ENCODE peak calls at places on chromosomes 1 and 21, in four cellular contexts. One of them, this sample, is unnamed.

GRCh38 chr1:156379420-156380165 is 10.6 kb downstream of the RHBG start:
- DNase-seq in heart right ventricle: no peak
- DNase-seq in cardiac muscle cell: no peak
- DNase-seq in ovary: no peak
- DNase-seq in this sample: no peak

GRCh38 chr1:53656062-53656915 is 82.7 kb downstream of the GLIS1 start:
- DNase-seq in ovary: no peak
- DNase-seq in heart right ventricle: no peak
- DNase-seq in cardiac muscle cell: no peak
- DNase-seq in this sample: no peak

GRCh38 chr1:208534604-208534907 is 290.4 kb upstream of the PLXNA2 start:
- DNase-seq in heart right ventricle: no peak
- DNase-seq in cardiac muscle cell: no peak
- DNase-seq in ovary: no peak
- DNase-seq in this sample: no peak

GRCh38 chr1:183238071-183238470 is 52.0 kb downstream of the LAMC2 start:
- DNase-seq in ovary: no peak
- DNase-seq in cardiac muscle cell: no peak
- DNase-seq in heart right ventricle: no peak
- DNase-seq in this sample: no peak

GRCh38 chr1:156413310-156414246 is 44.6 kb downstream of the RHBG start:
- DNase-seq in cardiac muscle cell: no peak
- DNase-seq in heart right ventricle: no peak
- DNase-seq in ovary: no peak
- DNase-seq in this sample: no peak

GRCh38 chr1:229379901-229380300 is 37.1 kb upstream of the CCSAP start:
- DNase-seq in cardiac muscle cell: no peak
- DNase-seq in heart right ventricle: no peak
- DNase-seq in ovary: no peak
- DNase-seq in this sample: no peak

GRCh38 chr1:40646385-40646784 is 19.1 kb downstream of the RIMS3 start:
- DNase-seq in cardiac muscle cell: no peak
- DNase-seq in heart right ventricle: no peak
- DNase-seq in ovary: no peak
- DNase-seq in this sample: no peak

GRCh38 chr1:2625311-2625710 is 7.5 kb downstream of the MMEL1 start:
- DNase-seq in ovary: no peak
- DNase-seq in heart right ventricle: no peak
- DNase-seq in cardiac muscle cell: no peak
- DNase-seq in this sample: no peak

GRCh38 chr1:201941420-201942128 is 4.8 kb downstream of the LMOD1 start:
- DNase-seq in ovary: no peak
- DNase-seq in heart right ventricle: no peak
- DNase-seq in cardiac muscle cell: peak; percentile 92
- DNase-seq in this sample: no peak

GRCh38 chr1:173477286-173478098 is at the start of gene PRDX6:
- DNase-seq in heart right ventricle: peak; percentile 87
- DNase-seq in ovary: peak; percentile 87
- DNase-seq in cardiac muscle cell: peak; percentile 76
- DNase-seq in this sample: no peak

GRCh38 chr1:24308365-24309015 is 10.7 kb upstream of the GRHL3 start:
- DNase-seq in heart right ventricle: no peak
- DNase-seq in ovary: no peak
- DNase-seq in cardiac muscle cell: no peak
- DNase-seq in this sample: no peak

GRCh38 chr1:53086504-53087070 is 24.6 kb downstream of the PODN start:
- DNase-seq in heart right ventricle: no peak
- DNase-seq in ovary: no peak
- DNase-seq in cardiac muscle cell: peak; percentile 28
- DNase-seq in this sample: no peak

GRCh38 chr1:175129644-175129996 is 62.0 kb downstream of the TNN start:
- DNase-seq in ovary: no peak
- DNase-seq in heart right ventricle: no peak
- DNase-seq in cardiac muscle cell: no peak
- DNase-seq in this sample: no peak

GRCh38 chr21:31282095-31282709 is 61.9 kb downstream of the TIAM1 start:
- DNase-seq in heart right ventricle: no peak
- DNase-seq in ovary: no peak
- DNase-seq in cardiac muscle cell: peak; percentile 38
- DNase-seq in this sample: no peak

GRCh38 chr1:93471911-93472310 is 24.0 kb downstream of the FNBP1L start:
- DNase-seq in cardiac muscle cell: no peak
- DNase-seq in ovary: no peak
- DNase-seq in heart right ventricle: peak; percentile 8
- DNase-seq in this sample: no peak

GRCh38 chr1:77642196-77642595 is 40.3 kb downstream of the ZZZ3 start:
- DNase-seq in heart right ventricle: no peak
- DNase-seq in cardiac muscle cell: no peak
- DNase-seq in ovary: no peak
- DNase-seq in this sample: no peak

GRCh38 chr1:119675349-119676343 is 27.6 kb upstream of the ZNF697 start:
- DNase-seq in ovary: peak; percentile 81
- DNase-seq in heart right ventricle: peak; percentile 89
- DNase-seq in cardiac muscle cell: peak; percentile 88
- DNase-seq in this sample: no peak

GRCh38 chr21:28885853-28886177 is 106.9 kb downstream of the LTN1 start:
- DNase-seq in ovary: no peak
- DNase-seq in heart right ventricle: no peak
- DNase-seq in cardiac muscle cell: no peak
- DNase-seq in this sample: no peak

GRCh38 chr1:91757760-91758545 is 128.0 kb downstream of the TGFBR3 start:
- DNase-seq in cardiac muscle cell: no peak
- DNase-seq in heart right ventricle: no peak
- DNase-seq in ovary: no peak
- DNase-seq in this sample: peak; percentile 92

GRCh38 chr1:237953238-237953637 is 62.5 kb upstream of the ZP4 start:
- DNase-seq in ovary: no peak
- DNase-seq in heart right ventricle: no peak
- DNase-seq in cardiac muscle cell: peak; percentile 28
- DNase-seq in this sample: no peak

GRCh38 chr1:28139033-28139712 is 37.3 kb downstream of the PTAFR start:
- DNase-seq in ovary: no peak
- DNase-seq in cardiac muscle cell: no peak
- DNase-seq in heart right ventricle: no peak
- DNase-seq in this sample: no peak

GRCh38 chr1:207430602-207431001 is 23.5 kb upstream of the CR2 start:
- DNase-seq in cardiac muscle cell: no peak
- DNase-seq in heart right ventricle: no peak
- DNase-seq in ovary: no peak
- DNase-seq in this sample: no peak

GRCh38 chr1:226882631-226883409 is 12.4 kb downstream of the PSEN2 start:
- DNase-seq in heart right ventricle: no peak
- DNase-seq in cardiac muscle cell: no peak
- DNase-seq in ovary: no peak
- DNase-seq in this sample: peak; percentile 67

GRCh38 chr1:3176820-3177219 is 107.8 kb downstream of the PRDM16 start:
- DNase-seq in heart right ventricle: no peak
- DNase-seq in ovary: no peak
- DNase-seq in cardiac muscle cell: no peak
- DNase-seq in this sample: no peak

GRCh38 chr1:168050880-168051279 is 85.8 kb downstream of the GPR161 start:
- DNase-seq in cardiac muscle cell: peak; percentile 56
- DNase-seq in ovary: no peak
- DNase-seq in heart right ventricle: no peak
- DNase-seq in this sample: no peak

GRCh38 chr1:214727274-214727673 is 124.3 kb downstream of the CENPF start:
- DNase-seq in cardiac muscle cell: no peak
- DNase-seq in heart right ventricle: no peak
- DNase-seq in ovary: no peak
- DNase-seq in this sample: no peak

GRCh38 chr1:32221980-32222751 is at the start of the genes EIF3I and TMEM234:
- DNase-seq in cardiac muscle cell: peak; percentile 96
- DNase-seq in heart right ventricle: peak; percentile 95
- DNase-seq in ovary: peak; percentile 90
- DNase-seq in this sample: no peak

GRCh38 chr1:179143332-179143731 is 61.5 kb downstream of the TOR3A start:
- DNase-seq in ovary: no peak
- DNase-seq in cardiac muscle cell: no peak
- DNase-seq in heart right ventricle: no peak
- DNase-seq in this sample: no peak

GRCh38 chr1:10646347-10646861 is 150.0 kb downstream of the CASZ1 start:
- DNase-seq in cardiac muscle cell: no peak
- DNase-seq in heart right ventricle: peak; percentile 54
- DNase-seq in ovary: no peak
- DNase-seq in this sample: no peak

GRCh38 chr1:38784452-38785284 is 74.9 kb downstream of the RRAGC start:
- DNase-seq in heart right ventricle: no peak
- DNase-seq in ovary: no peak
- DNase-seq in cardiac muscle cell: no peak
- DNase-seq in this sample: no peak

GRCh38 chr1:56977910-56978309 is 12.1 kb upstream of the C8B start:
- DNase-seq in ovary: no peak
- DNase-seq in cardiac muscle cell: no peak
- DNase-seq in heart right ventricle: no peak
- DNase-seq in this sample: no peak

GRCh38 chr1:119133987-119134386 is 6.5 kb downstream of the WARS2 start:
- DNase-seq in ovary: no peak
- DNase-seq in heart right ventricle: no peak
- DNase-seq in cardiac muscle cell: no peak
- DNase-seq in this sample: no peak

GRCh38 chr1:84853743-84854721 is 39.0 kb downstream of the LPAR3 start:
- DNase-seq in heart right ventricle: no peak
- DNase-seq in ovary: no peak
- DNase-seq in cardiac muscle cell: no peak
- DNase-seq in this sample: no peak

GRCh38 chr1:235074335-235075120 is 54.1 kb downstream of the TOMM20 start:
- DNase-seq in cardiac muscle cell: peak; percentile 37
- DNase-seq in ovary: no peak
- DNase-seq in heart right ventricle: peak; percentile 52
- DNase-seq in this sample: no peak

GRCh38 chr1:19006000-19006399 is 49.5 kb upstream of the IFFO2 start:
- DNase-seq in cardiac muscle cell: no peak
- DNase-seq in ovary: no peak
- DNase-seq in heart right ventricle: no peak
- DNase-seq in this sample: peak; percentile 69

GRCh38 chr21:37060296-37060695 is 12.6 kb downstream of the PIGP start:
- DNase-seq in ovary: peak; percentile 22
- DNase-seq in heart right ventricle: peak; percentile 27
- DNase-seq in cardiac muscle cell: peak; percentile 28
- DNase-seq in this sample: no peak

GRCh38 chr1:213619026-213619425 is 368.7 kb upstream of the PROX1 start:
- DNase-seq in heart right ventricle: no peak
- DNase-seq in ovary: no peak
- DNase-seq in cardiac muscle cell: no peak
- DNase-seq in this sample: no peak

GRCh38 chr1:213618094-213618493 is 369.7 kb upstream of the PROX1 start:
- DNase-seq in ovary: no peak
- DNase-seq in heart right ventricle: no peak
- DNase-seq in cardiac muscle cell: no peak
- DNase-seq in this sample: no peak

GRCh38 chr1:213617133-213617532 is 370.6 kb upstream of the PROX1 start:
- DNase-seq in cardiac muscle cell: no peak
- DNase-seq in heart right ventricle: no peak
- DNase-seq in ovary: no peak
- DNase-seq in this sample: no peak

GRCh38 chr1:213615226-213615881 is 372.4 kb upstream of the PROX1 start:
- DNase-seq in cardiac muscle cell: no peak
- DNase-seq in ovary: no peak
- DNase-seq in heart right ventricle: no peak
- DNase-seq in this sample: no peak

GRCh38 chr1:213613549-213613948 is 374.2 kb upstream of the PROX1 start:
- DNase-seq in heart right ventricle: no peak
- DNase-seq in cardiac muscle cell: no peak
- DNase-seq in ovary: no peak
- DNase-seq in this sample: no peak
- TF ChIP-seq CTCF in heart right ventricle: no peak
- TF ChIP-seq CTCF in cardiac muscle cell: no peak
- TF ChIP-seq CTCF in ovary: no peak
- TF ChIP-seq CTCF in this sample: no peak

DNA sequence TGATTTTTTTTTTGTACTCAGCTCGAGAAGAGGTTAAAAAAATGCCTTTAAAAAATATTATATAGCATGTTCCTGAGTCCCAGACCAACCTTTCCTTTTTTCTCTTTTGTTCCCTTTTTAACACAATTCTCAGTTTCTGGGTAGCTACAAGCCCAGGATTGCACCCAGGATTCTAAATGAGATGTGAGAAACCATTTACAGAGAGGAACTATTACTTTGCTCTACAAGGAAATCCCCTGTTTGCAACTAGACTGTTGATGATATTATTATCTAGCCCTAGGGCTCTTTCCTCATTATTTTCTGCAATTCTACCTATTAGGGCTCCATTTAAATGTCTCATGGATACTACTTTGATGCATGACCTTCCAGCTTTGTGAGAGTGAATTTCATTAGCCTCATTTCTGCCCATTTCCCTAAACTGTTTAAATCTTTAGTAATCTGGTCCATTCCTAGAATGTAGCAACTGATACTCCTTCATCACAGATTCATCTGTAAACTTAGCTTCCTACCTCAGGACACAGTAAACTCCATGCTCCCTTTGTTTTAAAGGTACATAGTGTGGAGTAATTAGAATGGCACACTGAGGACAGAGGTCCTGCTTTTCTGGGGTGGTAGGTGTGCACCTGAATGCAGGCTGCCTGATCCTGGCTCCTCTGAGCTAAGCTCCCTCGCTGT is 7.1 kb upstream of the KIF14 start:
- DNase-seq in ovary: no peak
- DNase-seq in cardiac muscle cell: no peak
- DNase-seq in heart right ventricle: no peak
- DNase-seq in this sample: no peak
- H3K4me1 ChIP-seq in ovary: peaks cover 2% of the 10 kb centered on the region
- H3K4me1 ChIP-seq in cardiac muscle cell: peaks cover 8% of the 10 kb centered on the region
- H3K4me1 ChIP-seq in heart right ventricle: peaks cover 10% of the 10 kb centered on the region
- H3K4me1 ChIP-seq in this sample: no peaks in the 10 kb centered on the region

GRCh38 chr21:44916965-44917364 is 3.7 kb downstream of the ITGB2 start:
- DNase-seq in cardiac muscle cell: no peak
- DNase-seq in ovary: no peak
- DNase-seq in heart right ventricle: no peak
- DNase-seq in this sample: no peak
- H3K27ac ChIP-seq in cardiac muscle cell: no peak overlapping the region
- H3K27ac ChIP-seq in ovary: no peak overlapping the region
- H3K27ac ChIP-seq in heart right ventricle: no peak overlapping the region
- H3K27ac ChIP-seq in this sample: no peak overlapping the region

GRCh38 chr1:181482521-181483083 is 715 bp upstream of the CACNA1E start:
- DNase-seq in heart right ventricle: no peak
- DNase-seq in cardiac muscle cell: peak; percentile 49
- DNase-seq in ovary: no peak
- DNase-seq in this sample: no peak
- TF ChIP-seq CTCF in heart right ventricle: no peak
- TF ChIP-seq CTCF in cardiac muscle cell: no peak
- TF ChIP-seq CTCF in ovary: no peak
- TF ChIP-seq CTCF in this sample: no peak

DNA sequence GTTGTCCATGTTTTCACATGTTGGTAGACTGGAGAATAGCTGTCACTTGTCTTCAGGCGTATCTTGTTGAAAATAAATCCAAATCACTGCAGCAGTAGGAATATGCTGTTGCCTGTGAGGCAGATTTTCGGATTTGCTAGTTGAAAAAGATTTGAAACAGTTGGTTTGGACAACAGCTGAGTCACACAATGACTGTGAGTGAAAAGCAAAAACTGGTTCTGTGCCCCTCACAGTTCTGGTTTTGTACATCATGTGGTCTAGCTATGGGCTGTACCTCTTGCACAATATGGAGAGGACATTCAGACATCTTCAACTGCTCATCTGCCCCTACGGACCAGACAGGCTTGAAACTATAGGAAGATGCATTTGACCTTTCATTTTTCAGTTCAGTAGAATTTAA is 1.8 kb downstream of the ARF1 start:
- DNase-seq in heart right ventricle: no peak
- DNase-seq in ovary: no peak
- DNase-seq in cardiac muscle cell: no peak
- DNase-seq in this sample: no peak
- H3K4me1 ChIP-seq in heart right ventricle: peaks cover 71% of the 10 kb centered on the region
- H3K4me1 ChIP-seq in ovary: peaks cover 37% of the 10 kb centered on the region
- H3K4me1 ChIP-seq in cardiac muscle cell: peaks cover 56% of the 10 kb centered on the region
- H3K4me1 ChIP-seq in this sample: peaks cover 80% of the 10 kb centered on the region

This sample was measured in vagina.